ENCODE peak calls at places on chromosomes 2 and 18, in four cellular contexts. One of them, this sample, is unnamed.

GRCh38 chr2:138602166-138602460 is 100.5 kb downstream of the SPOPL start:
- DNase-seq in HS-5: no peak
- DNase-seq in M059J: no peak
- DNase-seq in HuH-7.5: no peak
- DNase-seq in this sample: no peak

GRCh38 chr18:68215931-68216330 is 499.0 kb downstream of the TMX3 start:
- DNase-seq in HS-5: peak; percentile 60
- DNase-seq in M059J: peak; percentile 91
- DNase-seq in HuH-7.5: no peak
- DNase-seq in this sample: no peak

GRCh38 chr18:73918816-73919215 is 228.8 kb downstream of the FBXO15 start:
- DNase-seq in HS-5: no peak
- DNase-seq in M059J: no peak
- DNase-seq in HuH-7.5: no peak
- DNase-seq in this sample: no peak

GRCh38 chr2:113068706-113069485 is 1.1 kb downstream of the IL1F10 start:
- DNase-seq in HS-5: no peak
- DNase-seq in M059J: peak; percentile 21
- DNase-seq in HuH-7.5: no peak
- DNase-seq in this sample: no peak

GRCh38 chr2:195468771-195469170 is 188.3 kb upstream of the SLC39A10 start:
- DNase-seq in HS-5: no peak
- DNase-seq in M059J: no peak
- DNase-seq in HuH-7.5: no peak
- DNase-seq in this sample: no peak

GRCh38 chr2:26309921-26310320 is 36.0 kb upstream of the SELENOI start:
- DNase-seq in HS-5: no peak
- DNase-seq in M059J: no peak
- DNase-seq in HuH-7.5: no peak
- DNase-seq in this sample: no peak

GRCh38 chr2:15623481-15623796 is 31.8 kb downstream of the DDX1 start:
- DNase-seq in HS-5: no peak
- DNase-seq in M059J: no peak
- DNase-seq in HuH-7.5: no peak
- DNase-seq in this sample: no peak

GRCh38 chr18:79789901-79790885 is 7.5 kb upstream of the KCNG2 start:
- DNase-seq in HS-5: no peak
- DNase-seq in M059J: no peak
- DNase-seq in HuH-7.5: no peak
- DNase-seq in this sample: no peak

GRCh38 chr2:110994250-110994961 is 126.3 kb upstream of the BCL2L11 start:
- DNase-seq in HS-5: no peak
- DNase-seq in M059J: no peak
- DNase-seq in HuH-7.5: no peak
- DNase-seq in this sample: no peak

GRCh38 chr2:34229998-34230397 is 630.9 kb upstream of the FAM98A start:
- DNase-seq in HS-5: no peak
- DNase-seq in M059J: peak; percentile 2
- DNase-seq in HuH-7.5: no peak
- DNase-seq in this sample: no peak

GRCh38 chr2:121561617-121562268 is 31.1 kb downstream of the RNU4ATAC start:
- DNase-seq in HS-5: peak; percentile 18
- DNase-seq in M059J: peak; percentile 77
- DNase-seq in HuH-7.5: no peak
- DNase-seq in this sample: no peak

GRCh38 chr2:121532347-121532766 is 1.7 kb downstream of the RNU4ATAC start:
- DNase-seq in HS-5: peak; percentile 50
- DNase-seq in M059J: peak; percentile 28
- DNase-seq in HuH-7.5: no peak
- DNase-seq in this sample: no peak

GRCh38 chr2:99864561-99865216 is 277.7 kb downstream of the AFF3 start:
- DNase-seq in HS-5: no peak
- DNase-seq in M059J: no peak
- DNase-seq in HuH-7.5: no peak
- DNase-seq in this sample: no peak

GRCh38 chr18:77376043-77376732 is 126.5 kb downstream of the GALR1 start:
- DNase-seq in HS-5: no peak
- DNase-seq in M059J: no peak
- DNase-seq in HuH-7.5: no peak
- DNase-seq in this sample: no peak

GRCh38 chr18:55502346-55502710 is 85.7 kb downstream of the TCF4 start:
- DNase-seq in HS-5: no peak
- DNase-seq in M059J: peak; percentile 72
- DNase-seq in HuH-7.5: no peak
- DNase-seq in this sample: no peak

GRCh38 chr2:64797881-64798590 is 144.3 kb upstream of the SERTAD2 start:
- DNase-seq in HS-5: no peak
- DNase-seq in M059J: peak; percentile 92
- DNase-seq in HuH-7.5: no peak
- DNase-seq in this sample: no peak

GRCh38 chr18:37535968-37536367 is 29.6 kb downstream of the CELF4 start:
- DNase-seq in HS-5: no peak
- DNase-seq in M059J: peak; percentile 42
- DNase-seq in HuH-7.5: no peak
- DNase-seq in this sample: no peak

GRCh38 chr2:5176764-5177163 is 515.4 kb upstream of the SOX11 start:
- DNase-seq in HS-5: no peak
- DNase-seq in M059J: no peak
- DNase-seq in HuH-7.5: no peak
- DNase-seq in this sample: no peak

GRCh38 chr2:42092084-42092996 is 44.5 kb downstream of the PKDCC start:
- DNase-seq in HS-5: no peak
- DNase-seq in M059J: no peak
- DNase-seq in HuH-7.5: no peak
- DNase-seq in this sample: no peak

GRCh38 chr2:37566517-37566961 is 104.9 kb downstream of the CDC42EP3 start:
- DNase-seq in HS-5: peak; percentile 86
- DNase-seq in M059J: peak; percentile 83
- DNase-seq in HuH-7.5: no peak
- DNase-seq in this sample: no peak

GRCh38 chr2:238875531-238876231 is 27.8 kb downstream of the TWIST2 start:
- DNase-seq in HS-5: no peak
- DNase-seq in M059J: no peak
- DNase-seq in HuH-7.5: no peak
- DNase-seq in this sample: no peak

GRCh38 chr2:1593371-1594205 is 150.7 kb downstream of the PXDN start:
- DNase-seq in HS-5: peak; percentile 78
- DNase-seq in M059J: peak; percentile 96
- DNase-seq in HuH-7.5: no peak
- DNase-seq in this sample: no peak

GRCh38 chr18:36311026-36311570 is 13.6 kb downstream of the FHOD3 start:
- DNase-seq in HS-5: no peak
- DNase-seq in M059J: no peak
- DNase-seq in HuH-7.5: no peak
- DNase-seq in this sample: no peak

GRCh38 chr2:23926289-23926749 is 604 bp downstream of the ATAD2B start:
- DNase-seq in HS-5: no peak
- DNase-seq in M059J: peak; percentile 39
- DNase-seq in HuH-7.5: peak; percentile 28
- DNase-seq in this sample: no peak

GRCh38 chr2:212367431-212367830 is 171.2 kb downstream of the ERBB4 start:
- DNase-seq in HS-5: no peak
- DNase-seq in M059J: no peak
- DNase-seq in HuH-7.5: no peak
- DNase-seq in this sample: no peak

GRCh38 chr2:38106420-38107182 is 30.6 kb upstream of the CYP1B1 start:
- DNase-seq in HS-5: peak; percentile 22
- DNase-seq in M059J: peak; percentile 87
- DNase-seq in HuH-7.5: no peak
- DNase-seq in this sample: no peak